ENCODE peak calls at places on chromosomes 5 and 9, in four cellular contexts. H, G, S and O are unnamed samples. For H3K9me1, the result is how much of the 10 kb centered on the place peaks cover.

GRCh38 chr5:42828661-42829060 is 17.0 kb upstream of the SELENOP start:
- DNase-seq in H (no peak), S (no peak), G (no peak), O (no peak)

GRCh38 chr5:128409401-128409800 is 128.6 kb downstream of the FBN2 start:
- DNase-seq in G (no peak), H (no peak), S (peak), O (no peak)

GRCh38 chr9:113609562-113610318 is 146.2 kb downstream of the RGS3 start:
- DNase-seq in G (no peak), S (peak), H (peak), O (no peak)

GRCh38 chr9:136525207-136525606 is 20.6 kb downstream of the NOTCH1 start:
- DNase-seq in H (no peak), S (no peak), G (no peak), O (no peak)

GRCh38 chr9:89178162-89179120 is at the start of gene SHC3:
- DNase-seq in G (no peak), H (peak), S (peak), O (no peak)

GRCh38 chr9:75953218-75953617 is 62.7 kb downstream of the PCSK5 start:
- DNase-seq in G (no peak), S (no peak), H (no peak), O (no peak)

GRCh38 chr5:154520861-154521453 is 42.9 kb upstream of the HAND1 start:
- DNase-seq in H (no peak), S (peak), G (peak), O (peak)

GRCh38 chr5:14671414-14671813 is 6.9 kb downstream of the OTULIN start:
- DNase-seq in G (no peak), H (peak), S (peak), O (no peak)

GRCh38 chr9:107952773-107953172 is 463.2 kb upstream of the KLF4 start:
- DNase-seq in H (no peak), S (no peak), G (no peak), O (no peak)

GRCh38 chr5:88518131-88519016 is 249.7 kb upstream of the TMEM161B start:
- DNase-seq in S (no peak), G (no peak), H (peak), O (no peak)

GRCh38 chr5:68962632-68963484 is 131.0 kb upstream of the SLC30A5 start:
- DNase-seq in S (peak), H (peak), G (peak), O (no peak)

GRCh38 chr5:6634327-6634713 is 1.1 kb downstream of the SRD5A1 start:
- DNase-seq in H (no peak), G (peak), S (no peak), O (no peak)

GRCh38 chr9:108473209-108474112 is 382.3 kb downstream of the ACTL7B start:
- DNase-seq in H (peak), G (no peak), S (peak), O (no peak)

GRCh38 chr5:14199902-14200301 is 56.8 kb downstream of the TRIO start:
- DNase-seq in H (no peak), G (no peak), S (no peak), O (no peak)

GRCh38 chr9:101409079-101409477 is 10.4 kb downstream of the ZNF189 start:
- DNase-seq in S (no peak), G (no peak), H (peak), O (no peak)

DNA sequence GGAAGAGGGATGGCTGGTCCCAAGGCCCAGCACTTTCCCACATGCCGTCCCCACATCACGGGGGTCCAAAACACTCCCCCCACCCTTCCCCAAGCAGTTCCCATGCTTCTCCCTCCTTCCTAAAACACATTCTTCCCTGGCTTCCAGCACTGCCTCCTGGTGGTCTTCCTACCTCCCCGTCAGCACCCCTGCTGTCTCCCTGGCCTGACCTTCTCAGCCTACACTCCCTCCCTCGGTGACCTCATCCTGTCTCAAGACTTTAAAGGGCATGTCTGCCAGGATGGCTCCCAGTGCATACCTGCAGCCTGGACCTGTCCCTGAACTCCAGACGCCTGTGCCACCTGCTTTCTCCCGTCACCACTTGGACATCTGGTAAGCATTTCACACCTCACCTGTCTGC is 4.3 kb upstream of the NCS1 start:
- DNase-seq in G (no peak), S (no peak), H (no peak), O (no peak)
- TF ChIP-seq CTCF in G (peak), S (no peak), H (no peak), O (no peak)

DNA sequence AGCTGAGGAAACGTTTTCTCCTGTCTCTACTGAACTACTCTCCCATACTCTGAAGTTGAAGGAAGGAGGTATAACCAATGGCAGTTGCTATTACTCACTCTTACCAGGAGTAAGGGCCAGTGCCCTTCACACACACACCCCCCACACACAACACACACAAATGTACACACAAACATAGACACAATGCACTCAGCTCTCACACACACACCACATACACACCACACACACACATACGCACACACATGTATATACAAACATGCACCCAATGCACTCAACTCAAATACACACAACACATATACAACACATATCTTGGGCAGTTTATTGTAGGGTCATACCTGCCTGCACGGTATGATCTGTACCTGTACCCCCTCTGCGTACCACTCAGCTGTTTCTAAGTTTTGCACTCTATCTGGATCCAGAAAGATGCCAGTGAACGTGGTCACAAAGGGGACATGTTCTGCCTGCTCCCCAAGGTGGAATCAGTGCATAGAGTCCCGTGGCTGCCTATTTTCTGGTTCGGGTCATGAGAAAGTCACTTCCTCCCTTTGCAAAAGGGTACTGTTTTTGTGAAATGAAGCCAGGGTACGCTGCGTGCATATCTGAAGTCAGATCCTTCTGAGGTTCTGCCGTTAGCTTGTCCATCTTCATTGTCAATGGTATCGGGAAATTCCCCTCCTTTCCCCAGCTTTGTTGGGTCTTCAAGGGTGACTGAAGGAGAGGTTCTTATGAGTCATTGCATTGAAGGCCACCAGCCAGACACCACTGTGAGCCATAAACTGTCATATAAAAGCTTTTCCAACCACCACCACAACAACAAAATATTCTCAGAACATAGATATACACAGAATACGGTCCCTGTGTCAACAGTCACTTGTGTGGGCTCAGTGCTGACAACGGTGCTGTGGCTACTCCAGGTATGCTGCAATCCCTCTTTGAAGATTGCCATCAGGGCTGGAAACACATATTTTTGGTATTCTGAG is 131.9 kb downstream of the UGCG start:
- DNase-seq in H (no peak), S (no peak), G (no peak), O (no peak)
- H3K9me1 ChIP-seq in H (under half), S (under half), G (under half), O (under half)

GRCh38 chr9:92988215-92988731 is 41.0 kb downstream of the FGD3 start:
- DNase-seq in G (no peak), S (no peak), H (no peak), O (peak)

GRCh38 chr9:92990461-92990860 is 43.1 kb downstream of the FGD3 start:
- DNase-seq in H (no peak), G (no peak), S (no peak), O (no peak)

GRCh38 chr9:92992549-92992948 is 45.2 kb downstream of the FGD3 start:
- DNase-seq in S (no peak), G (no peak), H (no peak), O (no peak)

GRCh38 chr9:92986175-92987110 is 39.1 kb downstream of the FGD3 start:
- DNase-seq in S (no peak), G (peak), H (no peak), O (no peak)

DNA sequence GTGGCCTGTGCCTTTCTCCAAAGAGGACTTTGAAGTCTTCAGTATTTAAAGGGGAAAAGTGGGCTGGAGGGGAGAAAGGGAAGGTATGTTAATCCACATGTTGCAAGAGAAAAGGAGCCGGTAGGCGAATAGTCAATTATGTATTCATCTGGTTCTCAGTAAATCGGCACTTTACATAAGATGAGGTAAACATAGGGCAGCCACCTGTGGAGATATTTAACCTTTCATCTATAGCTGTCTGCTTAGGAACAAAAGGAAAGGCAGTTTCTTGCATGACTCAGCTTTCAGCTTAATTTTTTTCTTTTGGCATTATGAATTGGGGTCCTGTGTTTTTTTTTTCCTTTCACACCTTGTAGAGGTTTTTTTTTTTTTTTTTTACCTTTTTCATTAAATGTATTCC is 42.2 kb downstream of the FGD3 start:
- DNase-seq in H (no peak), G (no peak), S (no peak), O (no peak)
- H3K4me3 ChIP-seq in H (no peak), G (no peak), S (no peak), O (no peak)

GRCh38 chr9:91644433-91644832 is 220.8 kb upstream of the NFIL3 start:
- DNase-seq in H (no peak), S (no peak), G (no peak), O (no peak)

GRCh38 chr9:91642771-91643170 is 219.1 kb upstream of the NFIL3 start:
- DNase-seq in H (no peak), G (no peak), S (no peak), O (no peak)

GRCh38 chr9:91643474-91644102 is 220.0 kb upstream of the NFIL3 start:
- DNase-seq in H (peak), S (no peak), G (no peak), O (no peak)

GRCh38 chr9:91646702-91647101 is 223.1 kb upstream of the NFIL3 start:
- DNase-seq in H (no peak), S (no peak), G (no peak), O (no peak)

DNA sequence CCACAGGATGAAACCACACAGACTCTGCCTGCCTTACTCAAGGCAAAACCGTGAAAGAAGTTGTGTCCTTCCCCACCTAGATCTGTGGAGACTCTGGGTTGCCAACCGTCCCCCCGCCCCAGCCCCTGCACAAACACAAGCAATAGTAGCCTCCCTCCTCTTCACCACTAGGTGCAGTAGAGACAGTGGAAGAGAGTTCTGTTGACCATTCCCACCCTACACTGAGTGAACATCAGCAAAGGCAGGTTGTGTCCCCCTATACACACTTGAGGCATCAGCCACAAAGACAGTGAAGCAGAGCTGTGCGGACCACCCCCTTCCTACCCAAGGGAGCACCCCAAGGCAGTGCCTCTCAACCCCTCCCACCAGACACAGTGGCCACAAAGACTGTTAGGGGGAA is 223.7 kb upstream of the NFIL3 start:
- DNase-seq in G (no peak), H (no peak), S (no peak), O (no peak)
- TF ChIP-seq CTCF in G (no peak), H (no peak), S (no peak), O (no peak)

GRCh38 chr9:2047916-2048315 is 32.8 kb downstream of the SMARCA2 start:
- DNase-seq in H (no peak), G (no peak), S (no peak), O (no peak)
- H3K9me1 ChIP-seq in H (under half), G (under half), S (under half), O (under half)